ENCODE peak calls at places on chromosomes 2 and 18, in five cellular contexts. U, E, B, T and Z are unnamed samples.

GRCh38 chr2:8132371-8132831 is 549.5 kb upstream of the ID2 start:
- DNase-seq in U (peak), E (no peak), B (no peak), T (no peak), Z (no peak)

GRCh38 chr2:170212625-170213280 is 34.8 kb downstream of the MYO3B start:
- DNase-seq in U (peak), E (no peak), B (peak), T (no peak), Z (no peak)

GRCh38 chr2:216139884-216140283 is 30.7 kb downstream of the XRCC5 start:
- DNase-seq in U (no peak), E (peak), B (peak), T (no peak), Z (no peak)

GRCh38 chr2:160918909-160919503 is 241.2 kb upstream of the TANK start:
- DNase-seq in U (peak), E (no peak), B (peak), T (peak), Z (no peak)

GRCh38 chr2:28896906-28897305 is 2.4 kb downstream of the WDR43 start:
- DNase-seq in U (peak), E (no peak), B (peak), T (no peak), Z (no peak)

GRCh38 chr18:58397385-58398132 is 231.3 kb downstream of the ALPK2 start:
- DNase-seq in U (no peak), E (no peak), B (no peak), T (no peak), Z (no peak)

GRCh38 chr2:100833330-100833729 is 13.4 kb downstream of the NPAS2 start:
- DNase-seq in U (no peak), E (no peak), B (no peak), T (no peak), Z (no peak)

GRCh38 chr2:102258386-102259074 is 52.8 kb upstream of the IL1RL1 start:
- DNase-seq in U (peak), E (peak), B (peak), T (no peak), Z (no peak)

GRCh38 chr2:240912878-240913809 is 7.0 kb downstream of the CROCC2 start:
- DNase-seq in U (no peak), E (no peak), B (peak), T (no peak), Z (no peak)

GRCh38 chr18:58496937-58497336 is 132.0 kb downstream of the ALPK2 start:
- DNase-seq in U (no peak), E (no peak), B (peak), T (no peak), Z (no peak)

GRCh38 chr2:25043241-25043867 is 1.5 kb downstream of the EFR3B start:
- DNase-seq in U (peak), E (no peak), B (peak), T (no peak), Z (no peak)

GRCh38 chr2:108583903-108584520 is 49.7 kb downstream of the LIMS1 start:
- DNase-seq in U (peak), E (no peak), B (peak), T (peak), Z (no peak)
- H3K4me3 ChIP-seq in U (no peak), E (no peak), B (no peak), T (no peak), Z (no peak)

GRCh38 chr2:62197609-62198236 is 1.8 kb downstream of the B3GNT2 start:
- DNase-seq in U (peak), E (no peak), B (peak), T (peak), Z (no peak)

GRCh38 chr2:62194558-62195420 is 1.1 kb upstream of the B3GNT2 start:
- DNase-seq in U (no peak), E (no peak), B (no peak), T (peak), Z (no peak)

GRCh38 chr2:62197017-62197586 is 1.2 kb downstream of the B3GNT2 start:
- DNase-seq in U (no peak), E (no peak), B (peak), T (peak), Z (no peak)

GRCh38 chr2:62195421-62196277 is at the start of gene B3GNT2:
- DNase-seq in U (peak), E (no peak), B (peak), T (peak), Z (no peak)

GRCh38 chr2:62196278-62196901 is 475 bp downstream of the B3GNT2 start:
- DNase-seq in U (no peak), E (no peak), B (no peak), T (peak), Z (no peak)
- TF ChIP-seq CTCF in U (no peak), E (peak), B (no peak), T (no peak), Z (no peak)

GRCh38 chr2:64328415-64328722 is 125.6 kb upstream of the LGALSL start:
- DNase-seq in U (no peak), E (no peak), B (no peak), T (no peak), Z (no peak)

GRCh38 chr2:64326578-64327050 is 127.3 kb upstream of the LGALSL start:
- DNase-seq in U (no peak), E (no peak), B (no peak), T (no peak), Z (no peak)

GRCh38 chr2:64325852-64326577 is 127.9 kb upstream of the LGALSL start:
- DNase-seq in U (no peak), E (no peak), B (no peak), T (peak), Z (peak)

GRCh38 chr2:64327510-64328414 is 126.2 kb upstream of the LGALSL start:
- DNase-seq in U (peak), E (no peak), B (peak), T (peak), Z (no peak)

GRCh38 chr2:64327129-64327509 is 126.8 kb upstream of the LGALSL start:
- DNase-seq in U (no peak), E (no peak), B (peak), T (no peak), Z (no peak)
- H3K4me3 ChIP-seq in U (no peak), E (no peak), B (no peak), T (no peak), Z (no peak)

DNA sequence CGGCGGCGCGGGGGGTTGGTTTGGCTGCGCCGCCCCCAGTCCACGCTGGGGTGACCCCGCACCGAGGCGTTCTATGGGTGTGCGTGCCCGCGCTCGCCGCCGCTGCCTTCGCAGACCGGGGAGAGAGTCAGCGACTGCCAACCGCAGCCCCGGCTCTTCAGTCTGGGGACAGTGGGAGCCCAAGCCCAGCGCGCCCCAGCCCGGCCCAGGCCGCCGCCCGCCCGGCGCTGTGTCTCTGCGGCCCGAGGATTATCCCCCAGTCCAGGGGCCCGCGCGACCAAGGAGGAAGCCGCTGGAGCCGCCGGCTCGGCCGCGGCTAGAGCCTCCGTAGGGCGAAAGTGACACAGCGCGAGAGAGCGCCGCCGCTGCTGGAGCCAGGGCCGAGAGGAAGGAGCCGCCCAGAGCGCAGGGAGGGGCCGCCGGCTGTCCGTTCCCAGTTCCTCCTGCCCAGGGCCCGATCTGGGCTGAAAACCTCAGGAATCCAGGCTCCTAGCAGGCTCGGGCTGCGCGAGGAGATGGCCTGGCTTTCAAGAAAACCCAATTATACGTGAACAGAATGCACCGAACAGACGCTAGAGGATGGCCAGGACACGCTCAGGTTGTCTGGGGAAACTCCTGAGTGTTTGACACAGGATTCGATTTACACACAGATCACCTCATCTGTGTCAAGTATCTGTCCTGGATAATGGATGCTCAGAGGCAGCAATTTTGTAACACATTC is 2.4 kb downstream of the CTIF start:
- DNase-seq in U (peak), E (no peak), B (peak), T (peak), Z (no peak)
- TF ChIP-seq CTCF in U (peak), E (no peak), B (no peak), T (no peak), Z (no peak)

GRCh38 chr2:234679151-234679765 is 182.4 kb upstream of the ARL4C start:
- DNase-seq in U (peak), E (no peak), B (peak), T (no peak), Z (no peak)

GRCh38 chr2:234680688-234681050 is 183.8 kb upstream of the ARL4C start:
- DNase-seq in U (no peak), E (no peak), B (no peak), T (no peak), Z (no peak)

GRCh38 chr2:234681206-234681605 is 184.3 kb upstream of the ARL4C start:
- DNase-seq in U (no peak), E (no peak), B (no peak), T (no peak), Z (no peak)

GRCh38 chr2:234678721-234679120 is 181.8 kb upstream of the ARL4C start:
- DNase-seq in U (peak), E (no peak), B (no peak), T (no peak), Z (no peak)

GRCh38 chr2:234679766-234680687 is 183.1 kb upstream of the ARL4C start:
- DNase-seq in U (peak), E (no peak), B (peak), T (peak), Z (no peak)
- H3K4me3 ChIP-seq in U (peak), E (no peak), B (no peak), T (no peak), Z (no peak)

DNA sequence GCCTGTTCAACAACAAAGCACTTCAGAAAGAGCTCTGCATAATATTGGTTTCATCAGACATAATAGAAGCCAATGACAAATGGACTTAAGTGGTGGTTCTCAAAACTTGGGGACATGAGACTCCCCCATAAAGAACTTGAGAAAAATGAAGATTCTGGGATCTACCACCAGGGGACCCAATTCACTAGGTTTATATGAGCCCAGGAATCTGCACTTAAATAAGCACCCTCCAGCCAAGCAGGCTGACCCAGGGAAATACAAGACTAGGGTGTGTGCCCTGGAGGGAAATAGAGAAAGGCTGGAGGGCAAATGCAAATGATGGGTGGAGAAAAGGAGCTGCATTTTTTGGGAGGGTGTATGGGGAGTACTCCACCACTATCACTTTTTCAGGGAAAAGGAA is 52.5 kb downstream of the SATB2 start:
- DNase-seq in U (peak), E (no peak), B (no peak), T (no peak), Z (no peak)
- TF ChIP-seq CTCF in U (peak), E (peak), B (no peak), T (peak), Z (peak)

GRCh38 chr2:237951878-237952277 is 14.9 kb upstream of the UBE2F start:
- DNase-seq in U (no peak), E (no peak), B (no peak), T (no peak), Z (no peak)

GRCh38 chr2:237961637-237962036 is 5.2 kb upstream of the UBE2F start:
- DNase-seq in U (no peak), E (no peak), B (no peak), T (no peak), Z (no peak)

GRCh38 chr2:237955640-237956401 is 11.0 kb upstream of the UBE2F start:
- DNase-seq in U (no peak), E (no peak), B (no peak), T (no peak), Z (no peak)

GRCh38 chr2:237952851-237953250 is 14.0 kb upstream of the UBE2F start:
- DNase-seq in U (no peak), E (no peak), B (no peak), T (no peak), Z (no peak)

DNA sequence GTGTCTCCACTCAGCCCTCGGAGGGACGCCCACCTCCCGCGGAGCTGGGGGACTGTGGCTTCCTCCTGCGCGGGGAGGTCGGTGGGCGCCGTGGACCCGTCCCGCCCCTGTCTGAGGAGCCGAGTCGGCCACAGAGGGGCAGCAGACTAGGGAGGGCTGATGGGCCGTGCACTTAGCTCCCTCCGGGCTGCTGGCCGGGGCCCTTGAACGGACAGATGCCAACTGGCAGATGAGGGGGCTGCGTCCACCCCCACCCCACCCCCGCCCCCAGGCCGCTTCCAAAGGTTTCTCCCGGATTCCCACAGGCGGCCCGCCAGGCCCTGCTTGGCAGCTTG is 10.4 kb upstream of the UBE2F start:
- DNase-seq in U (no peak), E (no peak), B (no peak), T (no peak), Z (no peak)
- H3K4me3 ChIP-seq in U (no peak), E (no peak), B (no peak), T (no peak), Z (no peak)

DNA sequence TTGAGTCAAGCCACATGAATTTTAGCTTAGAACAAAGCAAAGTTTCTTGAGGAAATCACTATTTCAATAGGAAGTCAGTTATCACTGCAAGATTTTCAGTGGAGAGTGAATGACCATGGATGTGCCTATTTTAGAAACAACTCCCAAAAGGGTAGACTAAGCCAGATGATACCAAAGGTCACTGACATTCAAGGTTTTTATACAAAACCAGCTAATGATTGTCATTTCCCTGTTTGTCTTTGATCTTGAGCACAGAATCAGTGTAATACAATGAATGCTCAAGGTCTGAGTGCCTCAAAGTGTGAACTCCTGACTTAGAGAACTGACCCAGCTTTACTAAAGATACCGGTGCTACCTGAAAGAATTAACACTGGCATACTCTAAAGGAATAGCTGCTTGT is 60.5 kb downstream of the CDH2 start:
- DNase-seq in U (no peak), E (no peak), B (no peak), T (no peak), Z (no peak)
- TF ChIP-seq CTCF in U (no peak), E (no peak), B (no peak), T (no peak), Z (no peak)

DNA sequence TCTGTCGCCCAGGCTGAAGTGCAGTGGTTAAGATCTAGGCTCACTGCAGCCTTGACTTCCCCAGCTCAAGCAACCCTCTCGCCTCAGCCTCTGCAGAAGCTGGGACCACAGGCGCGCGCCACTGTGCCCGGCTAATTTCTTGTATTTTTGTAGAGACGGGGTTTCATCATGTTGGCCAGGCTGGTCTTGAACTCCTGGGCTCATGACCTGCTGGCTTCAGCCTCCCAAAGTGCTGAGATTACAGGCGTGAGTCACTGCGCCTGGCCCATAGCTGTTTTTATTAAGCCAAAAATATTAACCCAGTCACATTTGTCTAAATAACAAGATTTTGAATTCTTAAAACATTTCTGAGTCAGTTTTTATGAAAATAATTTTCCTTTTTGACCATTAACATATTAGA is 6.3 kb upstream of the SFT2D3 start:
- DNase-seq in U (no peak), E (no peak), B (no peak), T (no peak), Z (no peak)
- H3K4me3 ChIP-seq in U (no peak), E (no peak), B (no peak), T (no peak), Z (no peak)